ENCODE peak calls at places on chromosomes 6 and 20, in seven cellular contexts. One of them, this sample, is unnamed.

GRCh38 chr6:89547286-89547685 is 91.3 kb downstream of the LYRM2 start:
- DNase-seq in SHP77: no peak
- DNase-seq in IMR-90: no peak
- DNase-seq in ELR: no peak
- DNase-seq in T-cell: no peak
- DNase-seq in activated CD4-positive, CD25-positive, alpha-beta regulatory T cell: no peak
- DNase-seq in fibroblast of lung: no peak
- DNase-seq in this sample: no peak

GRCh38 chr20:17882065-17882833 is 86.3 kb downstream of the SNX5 start:
- DNase-seq in SHP77: no peak
- DNase-seq in IMR-90: no peak
- DNase-seq in ELR: no peak
- DNase-seq in T-cell: no peak
- DNase-seq in activated CD4-positive, CD25-positive, alpha-beta regulatory T cell: no peak
- DNase-seq in fibroblast of lung: no peak
- DNase-seq in this sample: no peak

GRCh38 chr6:163717106-163717764 is 302.7 kb downstream of the QKI start:
- DNase-seq in SHP77: no peak
- DNase-seq in IMR-90: no peak
- DNase-seq in ELR: no peak
- DNase-seq in T-cell: no peak
- DNase-seq in activated CD4-positive, CD25-positive, alpha-beta regulatory T cell: no peak
- DNase-seq in fibroblast of lung: peak
- DNase-seq in this sample: no peak

GRCh38 chr20:49987015-49987867 is 4.5 kb downstream of the SNAI1 start:
- DNase-seq in SHP77: no peak
- DNase-seq in IMR-90: peak
- DNase-seq in ELR: peak
- DNase-seq in T-cell: no peak
- DNase-seq in activated CD4-positive, CD25-positive, alpha-beta regulatory T cell: no peak
- DNase-seq in fibroblast of lung: peak
- DNase-seq in this sample: no peak

GRCh38 chr6:37265031-37265430 is 7.1 kb upstream of the TMEM217 start:
- DNase-seq in SHP77: no peak
- DNase-seq in IMR-90: no peak
- DNase-seq in ELR: no peak
- DNase-seq in T-cell: no peak
- DNase-seq in activated CD4-positive, CD25-positive, alpha-beta regulatory T cell: no peak
- DNase-seq in fibroblast of lung: peak
- DNase-seq in this sample: no peak

GRCh38 chr6:56540950-56541600 is 101.6 kb downstream of the DST start:
- DNase-seq in SHP77: peak
- DNase-seq in IMR-90: peak
- DNase-seq in ELR: peak
- DNase-seq in T-cell: no peak
- DNase-seq in activated CD4-positive, CD25-positive, alpha-beta regulatory T cell: no peak
- DNase-seq in fibroblast of lung: peak
- DNase-seq in this sample: no peak

GRCh38 chr20:15930324-15931305 is 642.6 kb downstream of the KIF16B start:
- DNase-seq in SHP77: peak
- DNase-seq in IMR-90: peak
- DNase-seq in ELR: peak
- DNase-seq in T-cell: no peak
- DNase-seq in activated CD4-positive, CD25-positive, alpha-beta regulatory T cell: no peak
- DNase-seq in fibroblast of lung: peak
- DNase-seq in this sample: no peak

GRCh38 chr6:13228264-13229204 is 99.8 kb downstream of the TBC1D7 start:
- DNase-seq in SHP77: no peak
- DNase-seq in IMR-90: no peak
- DNase-seq in ELR: no peak
- DNase-seq in T-cell: no peak
- DNase-seq in activated CD4-positive, CD25-positive, alpha-beta regulatory T cell: no peak
- DNase-seq in fibroblast of lung: no peak
- DNase-seq in this sample: no peak

GRCh38 chr6:93985953-93986352 is 566.6 kb upstream of the EPHA7 start:
- DNase-seq in SHP77: no peak
- DNase-seq in IMR-90: no peak
- DNase-seq in ELR: no peak
- DNase-seq in T-cell: no peak
- DNase-seq in activated CD4-positive, CD25-positive, alpha-beta regulatory T cell: no peak
- DNase-seq in fibroblast of lung: no peak
- DNase-seq in this sample: no peak

GRCh38 chr20:51624157-51624731 is 81.7 kb upstream of the NFATC2 start:
- DNase-seq in SHP77: peak
- DNase-seq in IMR-90: peak
- DNase-seq in ELR: peak
- DNase-seq in T-cell: peak
- DNase-seq in activated CD4-positive, CD25-positive, alpha-beta regulatory T cell: peak
- DNase-seq in fibroblast of lung: peak
- DNase-seq in this sample: peak

GRCh38 chr6:137013738-137014602 is 30.8 kb downstream of the IL20RA start:
- DNase-seq in SHP77: peak
- DNase-seq in IMR-90: peak
- DNase-seq in ELR: peak
- DNase-seq in T-cell: no peak
- DNase-seq in activated CD4-positive, CD25-positive, alpha-beta regulatory T cell: no peak
- DNase-seq in fibroblast of lung: peak
- DNase-seq in this sample: no peak

This sample was measured in stimulated activated CD4-positive, alpha-beta T cell treated with anti-CD3 and anti-CD28 coated beads, Interleukin-12 subunit alpha, Interleukin-12 subunit beta, amount 100 ng/mL, for 48 hours.